ENCODE peak calls at places on chromosomes 13 and 19, in four cellular contexts. One of them, this sample, is unnamed.

GRCh38 chr19:49653466-49653806 is 11.4 kb downstream of the SCAF1 start:
- DNase-seq in stimulated activated CD4-positive, alpha-beta T cell treated with anti-CD3 and anti-CD28 coated beads, TNF-alpha, amount 100 ng/mL, for 4 hours: no peak
- DNase-seq in mucosa of gallbladder: no peak
- DNase-seq in GM23338: no peak
- DNase-seq in this sample: no peak

GRCh38 chr13:20570540-20570939 is 3.6 kb downstream of the IFT88 start:
- DNase-seq in stimulated activated CD4-positive, alpha-beta T cell treated with anti-CD3 and anti-CD28 coated beads, TNF-alpha, amount 100 ng/mL, for 4 hours: no peak
- DNase-seq in mucosa of gallbladder: no peak
- DNase-seq in GM23338: no peak
- DNase-seq in this sample: no peak

GRCh38 chr19:37389234-37389633 is 18.3 kb downstream of the ZNF527 start:
- DNase-seq in stimulated activated CD4-positive, alpha-beta T cell treated with anti-CD3 and anti-CD28 coated beads, TNF-alpha, amount 100 ng/mL, for 4 hours: no peak
- DNase-seq in mucosa of gallbladder: no peak
- DNase-seq in GM23338: no peak
- DNase-seq in this sample: no peak

GRCh38 chr13:109858319-109858718 is 71.9 kb upstream of the IRS2 start:
- DNase-seq in stimulated activated CD4-positive, alpha-beta T cell treated with anti-CD3 and anti-CD28 coated beads, TNF-alpha, amount 100 ng/mL, for 4 hours: no peak
- DNase-seq in mucosa of gallbladder: no peak
- DNase-seq in GM23338: no peak
- DNase-seq in this sample: no peak

GRCh38 chr19:54451997-54452396 is 3.0 kb downstream of the LENG8 start:
- DNase-seq in stimulated activated CD4-positive, alpha-beta T cell treated with anti-CD3 and anti-CD28 coated beads, TNF-alpha, amount 100 ng/mL, for 4 hours: no peak
- DNase-seq in mucosa of gallbladder: no peak
- DNase-seq in GM23338: no peak
- DNase-seq in this sample: no peak

GRCh38 chr19:49104229-49104864 is 9.8 kb upstream of the LIN7B start:
- DNase-seq in stimulated activated CD4-positive, alpha-beta T cell treated with anti-CD3 and anti-CD28 coated beads, TNF-alpha, amount 100 ng/mL, for 4 hours: no peak
- DNase-seq in mucosa of gallbladder: no peak
- DNase-seq in GM23338: no peak
- DNase-seq in this sample: no peak

GRCh38 chr19:43812259-43812658 is 10.0 kb upstream of the LYPD5 start:
- DNase-seq in stimulated activated CD4-positive, alpha-beta T cell treated with anti-CD3 and anti-CD28 coated beads, TNF-alpha, amount 100 ng/mL, for 4 hours: no peak
- DNase-seq in mucosa of gallbladder: no peak
- DNase-seq in GM23338: no peak
- DNase-seq in this sample: no peak

GRCh38 chr19:53977991-53978731 is 13.3 kb upstream of the CACNG6 start:
- DNase-seq in stimulated activated CD4-positive, alpha-beta T cell treated with anti-CD3 and anti-CD28 coated beads, TNF-alpha, amount 100 ng/mL, for 4 hours: no peak
- DNase-seq in mucosa of gallbladder: peak; percentile 38
- DNase-seq in GM23338: peak; percentile 100
- DNase-seq in this sample: no peak